ENCODE peak calls at places on chromosomes 13 and 19, in ten cellular contexts. One of them, this sample, is unnamed.

GRCh38 chr13:98022210-98022609 is 68.7 kb downstream of the IPO5 start:
- DNase-seq in IMR-90: peak
- DNase-seq in thyroid gland: peak
- DNase-seq in heart left ventricle: peak
- DNase-seq in tibial nerve: no peak
- DNase-seq in breast epithelium: no peak
- DNase-seq in body of pancreas: no peak
- DNase-seq in upper lobe of left lung: no peak
- DNase-seq in GM12892: no peak
- DNase-seq in H54: no peak
- DNase-seq in this sample: no peak

GRCh38 chr13:112617754-112618375 is 29.9 kb upstream of the TUBGCP3 start:
- DNase-seq in IMR-90: no peak
- DNase-seq in thyroid gland: no peak
- DNase-seq in heart left ventricle: no peak
- DNase-seq in tibial nerve: no peak
- DNase-seq in breast epithelium: no peak
- DNase-seq in body of pancreas: no peak
- DNase-seq in upper lobe of left lung: peak
- DNase-seq in GM12892: no peak
- DNase-seq in H54: no peak
- DNase-seq in this sample: no peak

GRCh38 chr13:109111141-109111540 is 481.7 kb downstream of the MYO16 start:
- DNase-seq in IMR-90: no peak
- DNase-seq in thyroid gland: no peak
- DNase-seq in heart left ventricle: no peak
- DNase-seq in tibial nerve: no peak
- DNase-seq in breast epithelium: no peak
- DNase-seq in body of pancreas: no peak
- DNase-seq in upper lobe of left lung: no peak
- DNase-seq in GM12892: no peak
- DNase-seq in H54: no peak
- DNase-seq in this sample: no peak

GRCh38 chr19:8526345-8527062 is 12.5 kb upstream of the ZNF414 start:
- DNase-seq in IMR-90: peak
- DNase-seq in thyroid gland: peak
- DNase-seq in heart left ventricle: peak
- DNase-seq in tibial nerve: peak
- DNase-seq in breast epithelium: peak
- DNase-seq in body of pancreas: peak
- DNase-seq in upper lobe of left lung: peak
- DNase-seq in GM12892: no peak
- DNase-seq in H54: peak
- DNase-seq in this sample: no peak

GRCh38 chr13:112877066-112877465 is 91.9 kb upstream of the MCF2L start:
- DNase-seq in IMR-90: no peak
- DNase-seq in thyroid gland: no peak
- DNase-seq in heart left ventricle: no peak
- DNase-seq in tibial nerve: no peak
- DNase-seq in breast epithelium: no peak
- DNase-seq in body of pancreas: no peak
- DNase-seq in upper lobe of left lung: no peak
- DNase-seq in GM12892: no peak
- DNase-seq in H54: no peak
- DNase-seq in this sample: no peak

GRCh38 chr13:94481966-94482365 is 2.5 kb upstream of the DCT start:
- DNase-seq in IMR-90: peak
- DNase-seq in thyroid gland: no peak
- DNase-seq in heart left ventricle: no peak
- DNase-seq in tibial nerve: no peak
- DNase-seq in breast epithelium: no peak
- DNase-seq in body of pancreas: no peak
- DNase-seq in upper lobe of left lung: no peak
- DNase-seq in GM12892: no peak
- DNase-seq in H54: peak
- DNase-seq in this sample: no peak

GRCh38 chr13:70098669-70099068 is 9.0 kb upstream of the ATXN8OS start:
- DNase-seq in IMR-90: no peak
- DNase-seq in thyroid gland: no peak
- DNase-seq in heart left ventricle: no peak
- DNase-seq in tibial nerve: no peak
- DNase-seq in breast epithelium: no peak
- DNase-seq in body of pancreas: no peak
- DNase-seq in upper lobe of left lung: no peak
- DNase-seq in GM12892: no peak
- DNase-seq in H54: no peak
- DNase-seq in this sample: no peak

GRCh38 chr19:43798546-43799409 is 3.5 kb downstream of the LYPD5 start:
- DNase-seq in IMR-90: no peak
- DNase-seq in thyroid gland: peak
- DNase-seq in heart left ventricle: no peak
- DNase-seq in tibial nerve: no peak
- DNase-seq in breast epithelium: peak
- DNase-seq in body of pancreas: peak
- DNase-seq in upper lobe of left lung: peak
- DNase-seq in GM12892: peak
- DNase-seq in H54: no peak
- DNase-seq in this sample: peak

GRCh38 chr13:27018230-27018875 is 153.3 kb downstream of the USP12 start:
- DNase-seq in IMR-90: no peak
- DNase-seq in thyroid gland: no peak
- DNase-seq in heart left ventricle: no peak
- DNase-seq in tibial nerve: no peak
- DNase-seq in breast epithelium: no peak
- DNase-seq in body of pancreas: no peak
- DNase-seq in upper lobe of left lung: no peak
- DNase-seq in GM12892: no peak
- DNase-seq in H54: no peak
- DNase-seq in this sample: no peak

GRCh38 chr13:113060557-113061270 is 44.9 kb upstream of the F7 start:
- DNase-seq in IMR-90: no peak
- DNase-seq in thyroid gland: no peak
- DNase-seq in heart left ventricle: peak
- DNase-seq in tibial nerve: no peak
- DNase-seq in breast epithelium: no peak
- DNase-seq in body of pancreas: no peak
- DNase-seq in upper lobe of left lung: peak
- DNase-seq in GM12892: no peak
- DNase-seq in H54: no peak
- DNase-seq in this sample: no peak

GRCh38 chr19:1183543-1184172 is 9.6 kb upstream of the SBNO2 start:
- DNase-seq in IMR-90: peak
- DNase-seq in thyroid gland: peak
- DNase-seq in heart left ventricle: no peak
- DNase-seq in tibial nerve: no peak
- DNase-seq in breast epithelium: peak
- DNase-seq in body of pancreas: peak
- DNase-seq in upper lobe of left lung: peak
- DNase-seq in GM12892: no peak
- DNase-seq in H54: peak
- DNase-seq in this sample: no peak
- TF ChIP-seq POLR2A in IMR-90: no peak
- TF ChIP-seq POLR2A in thyroid gland: no peak
- TF ChIP-seq POLR2A in heart left ventricle: no peak
- TF ChIP-seq POLR2A in tibial nerve: no peak
- TF ChIP-seq POLR2A in breast epithelium: no peak
- TF ChIP-seq POLR2A in body of pancreas: peak
- TF ChIP-seq POLR2A in upper lobe of left lung: no peak
- TF ChIP-seq POLR2A in GM12892: peak
- TF ChIP-seq POLR2A in H54: no peak
- TF ChIP-seq POLR2A in this sample: no peak

DNA sequence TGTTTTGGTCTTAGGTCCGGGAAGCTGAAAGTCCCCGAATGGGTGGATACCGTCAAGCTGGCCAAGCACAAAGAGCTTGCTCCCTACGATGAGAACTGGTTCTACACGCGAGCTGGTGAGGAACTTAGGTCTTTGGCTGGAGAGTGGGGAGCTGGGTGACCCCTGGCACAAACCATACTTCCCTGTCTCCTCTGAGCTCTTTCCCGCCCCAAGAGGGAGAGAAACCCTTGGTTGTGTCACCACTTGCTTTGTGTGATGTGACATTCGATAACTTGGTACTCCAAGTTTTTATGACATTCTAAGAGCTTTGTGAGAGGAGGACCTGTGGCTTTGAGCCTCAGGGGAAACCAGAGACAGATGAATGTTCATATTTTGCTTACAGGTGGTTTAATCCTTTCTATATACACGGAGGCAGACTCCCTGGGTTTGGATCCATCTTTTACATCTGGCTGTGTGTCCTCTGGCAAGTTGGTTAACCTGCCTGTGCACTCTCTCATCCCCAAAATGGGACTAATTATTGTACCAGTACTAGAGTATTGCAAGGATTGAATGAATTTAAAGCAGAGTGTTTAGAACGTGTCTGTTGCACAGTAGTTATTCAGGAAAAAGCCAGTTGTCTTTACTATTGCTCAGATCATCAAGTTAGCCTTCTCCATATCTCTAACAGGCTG is 1.2 kb downstream of the RPS19 start:
- DNase-seq in IMR-90: no peak
- DNase-seq in thyroid gland: no peak
- DNase-seq in heart left ventricle: no peak
- DNase-seq in tibial nerve: no peak
- DNase-seq in breast epithelium: no peak
- DNase-seq in body of pancreas: no peak
- DNase-seq in upper lobe of left lung: no peak
- DNase-seq in GM12892: no peak
- DNase-seq in H54: no peak
- DNase-seq in this sample: peak
- TF ChIP-seq POLR2A in IMR-90: no peak
- TF ChIP-seq POLR2A in thyroid gland: no peak
- TF ChIP-seq POLR2A in heart left ventricle: no peak
- TF ChIP-seq POLR2A in tibial nerve: no peak
- TF ChIP-seq POLR2A in breast epithelium: no peak
- TF ChIP-seq POLR2A in body of pancreas: no peak
- TF ChIP-seq POLR2A in upper lobe of left lung: no peak
- TF ChIP-seq POLR2A in GM12892: no peak
- TF ChIP-seq POLR2A in H54: no peak
- TF ChIP-seq POLR2A in this sample: no peak

GRCh38 chr19:2064395-2064787 is 13.3 kb upstream of the MKNK2 start:
- DNase-seq in IMR-90: no peak
- DNase-seq in thyroid gland: no peak
- DNase-seq in heart left ventricle: no peak
- DNase-seq in tibial nerve: no peak
- DNase-seq in breast epithelium: no peak
- DNase-seq in body of pancreas: no peak
- DNase-seq in upper lobe of left lung: peak
- DNase-seq in GM12892: no peak
- DNase-seq in H54: no peak
- DNase-seq in this sample: no peak

GRCh38 chr19:2061936-2062729 is 11.1 kb upstream of the MKNK2 start:
- DNase-seq in IMR-90: no peak
- DNase-seq in thyroid gland: no peak
- DNase-seq in heart left ventricle: no peak
- DNase-seq in tibial nerve: no peak
- DNase-seq in breast epithelium: no peak
- DNase-seq in body of pancreas: peak
- DNase-seq in upper lobe of left lung: no peak
- DNase-seq in GM12892: no peak
- DNase-seq in H54: no peak
- DNase-seq in this sample: no peak

GRCh38 chr19:2062770-2063169 is 11.7 kb upstream of the MKNK2 start:
- DNase-seq in IMR-90: no peak
- DNase-seq in thyroid gland: no peak
- DNase-seq in heart left ventricle: no peak
- DNase-seq in tibial nerve: no peak
- DNase-seq in breast epithelium: no peak
- DNase-seq in body of pancreas: no peak
- DNase-seq in upper lobe of left lung: no peak
- DNase-seq in GM12892: no peak
- DNase-seq in H54: no peak
- DNase-seq in this sample: no peak

GRCh38 chr19:2063824-2064223 is 12.8 kb upstream of the MKNK2 start:
- DNase-seq in IMR-90: no peak
- DNase-seq in thyroid gland: no peak
- DNase-seq in heart left ventricle: no peak
- DNase-seq in tibial nerve: no peak
- DNase-seq in breast epithelium: no peak
- DNase-seq in body of pancreas: no peak
- DNase-seq in upper lobe of left lung: no peak
- DNase-seq in GM12892: no peak
- DNase-seq in H54: no peak
- DNase-seq in this sample: no peak

DNA sequence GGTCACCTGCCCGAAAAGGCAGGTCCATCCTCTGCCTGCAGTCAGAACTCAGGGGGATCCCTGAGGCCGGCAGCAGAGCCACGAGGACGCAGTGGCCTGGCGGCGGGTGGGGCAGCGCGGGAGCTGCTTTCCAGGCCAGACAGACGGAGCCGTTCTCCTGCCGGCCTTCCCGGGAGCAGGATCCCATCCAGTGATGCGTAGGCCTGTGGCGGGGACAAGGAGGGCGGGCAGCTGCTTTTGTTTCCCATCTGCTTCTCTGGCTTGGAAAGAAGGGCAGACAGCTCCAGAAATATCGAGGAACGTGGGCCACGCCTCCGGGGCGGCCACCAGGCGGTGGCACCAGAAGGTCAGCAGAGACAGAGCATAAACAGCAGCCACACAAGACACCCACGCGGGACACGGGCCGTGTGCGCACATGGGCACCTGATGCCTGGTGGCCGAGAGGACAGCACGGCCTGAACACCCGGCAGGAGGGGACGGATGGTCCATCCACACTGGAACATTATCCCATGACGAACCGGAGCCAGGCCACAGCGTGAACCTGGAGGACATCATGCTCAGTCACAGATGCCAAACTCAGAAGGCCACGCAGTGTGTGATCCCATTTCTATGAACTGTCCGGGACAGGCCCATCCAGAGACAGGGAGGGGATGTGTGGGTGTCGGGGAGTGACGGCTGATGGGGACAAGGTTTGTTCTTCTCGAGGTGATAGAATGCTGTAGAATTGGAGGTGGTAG is 13.9 kb upstream of the MKNK2 start:
- DNase-seq in IMR-90: no peak
- DNase-seq in thyroid gland: no peak
- DNase-seq in heart left ventricle: peak
- DNase-seq in tibial nerve: no peak
- DNase-seq in breast epithelium: no peak
- DNase-seq in body of pancreas: peak
- DNase-seq in upper lobe of left lung: peak
- DNase-seq in GM12892: no peak
- DNase-seq in H54: no peak
- DNase-seq in this sample: no peak
- TF ChIP-seq POLR2A in IMR-90: no peak
- TF ChIP-seq POLR2A in thyroid gland: no peak
- TF ChIP-seq POLR2A in heart left ventricle: peak
- TF ChIP-seq POLR2A in tibial nerve: peak
- TF ChIP-seq POLR2A in breast epithelium: no peak
- TF ChIP-seq POLR2A in body of pancreas: no peak
- TF ChIP-seq POLR2A in upper lobe of left lung: no peak
- TF ChIP-seq POLR2A in GM12892: no peak
- TF ChIP-seq POLR2A in H54: no peak
- TF ChIP-seq POLR2A in this sample: no peak

DNA sequence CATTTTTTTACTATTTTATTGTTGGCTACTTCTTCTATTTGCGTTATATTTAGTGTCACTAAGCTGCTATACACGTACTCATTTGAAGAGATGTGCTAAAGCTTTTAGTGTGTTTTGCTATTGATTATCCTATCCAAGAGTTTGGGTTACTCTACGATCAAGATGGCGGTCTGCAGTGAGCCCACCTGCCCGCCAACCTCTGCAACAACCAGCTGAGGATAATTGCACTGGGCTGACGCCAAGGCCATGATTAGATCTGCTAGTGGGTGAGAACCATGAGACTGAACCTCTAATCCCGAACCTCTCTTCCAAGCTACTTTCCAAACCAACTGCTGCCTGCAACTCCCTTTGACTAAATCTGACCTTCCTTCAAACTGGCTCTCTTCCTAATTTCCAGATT is 1.8 kb downstream of the CPB2 start:
- DNase-seq in IMR-90: no peak
- DNase-seq in thyroid gland: no peak
- DNase-seq in heart left ventricle: no peak
- DNase-seq in tibial nerve: no peak
- DNase-seq in breast epithelium: no peak
- DNase-seq in body of pancreas: no peak
- DNase-seq in upper lobe of left lung: no peak
- DNase-seq in GM12892: no peak
- DNase-seq in H54: no peak
- DNase-seq in this sample: no peak
- TF ChIP-seq POLR2A in IMR-90: no peak
- TF ChIP-seq POLR2A in thyroid gland: no peak
- TF ChIP-seq POLR2A in heart left ventricle: no peak
- TF ChIP-seq POLR2A in tibial nerve: no peak
- TF ChIP-seq POLR2A in breast epithelium: no peak
- TF ChIP-seq POLR2A in body of pancreas: no peak
- TF ChIP-seq POLR2A in upper lobe of left lung: no peak
- TF ChIP-seq POLR2A in GM12892: no peak
- TF ChIP-seq POLR2A in H54: no peak
- TF ChIP-seq POLR2A in this sample: no peak

This sample was measured in erythroblast.